ENCODE peak calls at places on chromosome 3, in ten cellular contexts. One of them, this sample, is unnamed.
A peak's percentile ranks its signal among the peaks of the same experiment; 100 is the strongest.

GRCh38 chr3:48472673-48472922 is 26.1 kb downstream of the ATRIP start:
- DNase-seq in fibroblast of lung: no peak
- DNase-seq in breast epithelium: no peak
- DNase-seq in CD8-positive, alpha-beta T cell: no peak
- DNase-seq in ovary: no peak
- DNase-seq in substantia nigra: peak; percentile 67
- DNase-seq in GM23248: no peak
- DNase-seq in hepatocyte: no peak
- DNase-seq in lower lobe of right lung: peak; percentile 61
- DNase-seq in tibial artery: no peak
- DNase-seq in this sample: no peak

GRCh38 chr3:41907330-41908073 is 54.4 kb downstream of the ULK4 start:
- DNase-seq in breast epithelium: no peak
- DNase-seq in fibroblast of lung: peak; percentile 62
- DNase-seq in substantia nigra: no peak
- DNase-seq in CD8-positive, alpha-beta T cell: no peak
- DNase-seq in tibial artery: no peak
- DNase-seq in lower lobe of right lung: no peak
- DNase-seq in ovary: no peak
- DNase-seq in GM23248: peak; percentile 38
- DNase-seq in hepatocyte: no peak
- DNase-seq in this sample: no peak

GRCh38 chr3:189842681-189843602 is 211.8 kb downstream of the TP63 start:
- DNase-seq in CD8-positive, alpha-beta T cell: no peak
- DNase-seq in ovary: no peak
- DNase-seq in tibial artery: no peak
- DNase-seq in fibroblast of lung: no peak
- DNase-seq in hepatocyte: peak; percentile 17
- DNase-seq in GM23248: no peak
- DNase-seq in breast epithelium: no peak
- DNase-seq in lower lobe of right lung: no peak
- DNase-seq in substantia nigra: no peak
- DNase-seq in this sample: no peak

GRCh38 chr3:186640473-186640818 is 247 bp downstream of the FETUB start:
- DNase-seq in tibial artery: no peak
- DNase-seq in hepatocyte: no peak
- DNase-seq in substantia nigra: peak; percentile 1
- DNase-seq in GM23248: peak; percentile 75
- DNase-seq in lower lobe of right lung: no peak
- DNase-seq in breast epithelium: peak; percentile 57
- DNase-seq in fibroblast of lung: peak; percentile 54
- DNase-seq in CD8-positive, alpha-beta T cell: no peak
- DNase-seq in ovary: no peak
- DNase-seq in this sample: peak; percentile 14

GRCh38 chr3:33187368-33187634 is 31.3 kb downstream of the SUSD5 start:
- DNase-seq in GM23248: no peak
- DNase-seq in fibroblast of lung: peak; percentile 53
- DNase-seq in tibial artery: no peak
- DNase-seq in lower lobe of right lung: no peak
- DNase-seq in hepatocyte: no peak
- DNase-seq in CD8-positive, alpha-beta T cell: no peak
- DNase-seq in breast epithelium: no peak
- DNase-seq in substantia nigra: no peak
- DNase-seq in ovary: no peak
- DNase-seq in this sample: no peak

GRCh38 chr3:108153451-108153981 is 62.7 kb upstream of the CD47 start:
- DNase-seq in hepatocyte: peak; percentile 71
- DNase-seq in fibroblast of lung: peak; percentile 61
- DNase-seq in ovary: no peak
- DNase-seq in breast epithelium: no peak
- DNase-seq in substantia nigra: no peak
- DNase-seq in CD8-positive, alpha-beta T cell: peak; percentile 47
- DNase-seq in lower lobe of right lung: peak; percentile 45
- DNase-seq in tibial artery: no peak
- DNase-seq in GM23248: peak; percentile 72
- DNase-seq in this sample: no peak

GRCh38 chr3:151926956-151927355 is 53.5 kb downstream of the SUCNR1 start:
- DNase-seq in substantia nigra: no peak
- DNase-seq in GM23248: peak; percentile 87
- DNase-seq in lower lobe of right lung: no peak
- DNase-seq in hepatocyte: no peak
- DNase-seq in fibroblast of lung: peak; percentile 88
- DNase-seq in CD8-positive, alpha-beta T cell: no peak
- DNase-seq in tibial artery: no peak
- DNase-seq in ovary: no peak
- DNase-seq in breast epithelium: no peak
- DNase-seq in this sample: no peak

GRCh38 chr3:177705976-177706866 is 508.9 kb upstream of the TBL1XR1 start:
- DNase-seq in ovary: peak; percentile 53
- DNase-seq in lower lobe of right lung: no peak
- DNase-seq in GM23248: no peak
- DNase-seq in fibroblast of lung: peak; percentile 49
- DNase-seq in hepatocyte: no peak
- DNase-seq in breast epithelium: no peak
- DNase-seq in tibial artery: peak; percentile 44
- DNase-seq in CD8-positive, alpha-beta T cell: no peak
- DNase-seq in substantia nigra: no peak
- DNase-seq in this sample: no peak

GRCh38 chr3:31275038-31275562 is 257.6 kb upstream of the STT3B start:
- DNase-seq in tibial artery: no peak
- DNase-seq in GM23248: peak; percentile 72
- DNase-seq in substantia nigra: no peak
- DNase-seq in ovary: peak; percentile 40
- DNase-seq in lower lobe of right lung: no peak
- DNase-seq in breast epithelium: no peak
- DNase-seq in fibroblast of lung: peak; percentile 86
- DNase-seq in CD8-positive, alpha-beta T cell: no peak
- DNase-seq in hepatocyte: peak; percentile 22
- DNase-seq in this sample: no peak

GRCh38 chr3:130093741-130094391 is 12.2 kb downstream of the ALG1L2 start:
- DNase-seq in breast epithelium: no peak
- DNase-seq in ovary: no peak
- DNase-seq in GM23248: no peak
- DNase-seq in CD8-positive, alpha-beta T cell: no peak
- DNase-seq in fibroblast of lung: no peak
- DNase-seq in hepatocyte: no peak
- DNase-seq in tibial artery: no peak
- DNase-seq in substantia nigra: no peak
- DNase-seq in lower lobe of right lung: peak; percentile 51
- DNase-seq in this sample: no peak

GRCh38 chr3:130088061-130088460 is 6.4 kb downstream of the ALG1L2 start:
- DNase-seq in lower lobe of right lung: no peak
- DNase-seq in hepatocyte: no peak
- DNase-seq in GM23248: peak; percentile 8
- DNase-seq in fibroblast of lung: no peak
- DNase-seq in breast epithelium: no peak
- DNase-seq in tibial artery: no peak
- DNase-seq in ovary: no peak
- DNase-seq in CD8-positive, alpha-beta T cell: no peak
- DNase-seq in substantia nigra: no peak
- DNase-seq in this sample: no peak

GRCh38 chr3:130091958-130092357 is 10.3 kb downstream of the ALG1L2 start:
- DNase-seq in ovary: no peak
- DNase-seq in lower lobe of right lung: no peak
- DNase-seq in substantia nigra: no peak
- DNase-seq in hepatocyte: no peak
- DNase-seq in GM23248: no peak
- DNase-seq in breast epithelium: no peak
- DNase-seq in CD8-positive, alpha-beta T cell: no peak
- DNase-seq in fibroblast of lung: no peak
- DNase-seq in tibial artery: no peak
- DNase-seq in this sample: no peak
- H3K27ac ChIP-seq in ovary: no peak overlapping the region
- H3K27ac ChIP-seq in lower lobe of right lung: no peak overlapping the region
- H3K27ac ChIP-seq in substantia nigra: no peak overlapping the region
- H3K27ac ChIP-seq in hepatocyte: no peak overlapping the region
- H3K27ac ChIP-seq in GM23248: no peak overlapping the region
- H3K27ac ChIP-seq in breast epithelium: no peak overlapping the region
- H3K27ac ChIP-seq in CD8-positive, alpha-beta T cell: no peak overlapping the region
- H3K27ac ChIP-seq in fibroblast of lung: no peak overlapping the region
- H3K27ac ChIP-seq in tibial artery: no peak overlapping the region
- H3K27ac ChIP-seq in this sample: no peak overlapping the region

DNA sequence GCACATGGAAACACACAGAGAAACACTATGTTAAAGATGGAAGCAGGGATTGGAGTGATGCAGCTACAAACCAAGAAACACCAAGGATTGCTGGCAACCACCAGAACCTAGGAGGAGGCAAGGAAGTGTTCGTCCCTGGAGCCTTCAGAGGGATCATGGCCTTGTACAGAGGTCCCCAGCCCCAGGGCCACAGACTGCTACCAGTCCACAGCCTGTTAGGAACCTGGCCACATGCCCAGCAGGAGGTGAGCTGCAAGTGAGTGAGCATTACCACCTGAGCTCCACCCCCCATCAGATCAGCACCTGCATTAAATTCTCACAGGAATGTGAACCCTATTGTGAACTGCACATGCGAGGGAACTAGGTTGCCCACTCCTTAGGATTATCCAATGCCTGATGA is 505.7 kb upstream of the MDFIC2 start:
- DNase-seq in ovary: no peak
- DNase-seq in lower lobe of right lung: no peak
- DNase-seq in tibial artery: no peak
- DNase-seq in fibroblast of lung: no peak
- DNase-seq in hepatocyte: no peak
- DNase-seq in GM23248: no peak
- DNase-seq in substantia nigra: no peak
- DNase-seq in CD8-positive, alpha-beta T cell: no peak
- DNase-seq in breast epithelium: no peak
- DNase-seq in this sample: no peak
- H3K27ac ChIP-seq in ovary: no peak overlapping the region
- H3K27ac ChIP-seq in lower lobe of right lung: no peak overlapping the region
- H3K27ac ChIP-seq in tibial artery: no peak overlapping the region
- H3K27ac ChIP-seq in fibroblast of lung: no peak overlapping the region
- H3K27ac ChIP-seq in hepatocyte: no peak overlapping the region
- H3K27ac ChIP-seq in GM23248: no peak overlapping the region
- H3K27ac ChIP-seq in substantia nigra: no peak overlapping the region
- H3K27ac ChIP-seq in CD8-positive, alpha-beta T cell: no peak overlapping the region
- H3K27ac ChIP-seq in breast epithelium: no peak overlapping the region
- H3K27ac ChIP-seq in this sample: no peak overlapping the region

GRCh38 chr3:183862610-183863009 is 22.1 kb downstream of the PARL start:
- DNase-seq in breast epithelium: no peak
- DNase-seq in GM23248: no peak
- DNase-seq in ovary: no peak
- DNase-seq in substantia nigra: no peak
- DNase-seq in tibial artery: no peak
- DNase-seq in hepatocyte: no peak
- DNase-seq in CD8-positive, alpha-beta T cell: no peak
- DNase-seq in fibroblast of lung: no peak
- DNase-seq in lower lobe of right lung: no peak
- DNase-seq in this sample: no peak

GRCh38 chr3:183857863-183858262 is 26.8 kb downstream of the PARL start:
- DNase-seq in substantia nigra: no peak
- DNase-seq in lower lobe of right lung: no peak
- DNase-seq in CD8-positive, alpha-beta T cell: no peak
- DNase-seq in fibroblast of lung: peak; percentile 33
- DNase-seq in ovary: no peak
- DNase-seq in GM23248: no peak
- DNase-seq in tibial artery: no peak
- DNase-seq in breast epithelium: no peak
- DNase-seq in hepatocyte: no peak
- DNase-seq in this sample: no peak
- H3K27ac ChIP-seq in substantia nigra: no peak overlapping the region
- H3K27ac ChIP-seq in lower lobe of right lung: no peak overlapping the region
- H3K27ac ChIP-seq in CD8-positive, alpha-beta T cell: no peak overlapping the region
- H3K27ac ChIP-seq in fibroblast of lung: no peak overlapping the region
- H3K27ac ChIP-seq in ovary: no peak overlapping the region
- H3K27ac ChIP-seq in GM23248: no peak overlapping the region
- H3K27ac ChIP-seq in tibial artery: no peak overlapping the region
- H3K27ac ChIP-seq in breast epithelium: no peak overlapping the region
- H3K27ac ChIP-seq in hepatocyte: no peak overlapping the region
- H3K27ac ChIP-seq in this sample: no peak overlapping the region

DNA sequence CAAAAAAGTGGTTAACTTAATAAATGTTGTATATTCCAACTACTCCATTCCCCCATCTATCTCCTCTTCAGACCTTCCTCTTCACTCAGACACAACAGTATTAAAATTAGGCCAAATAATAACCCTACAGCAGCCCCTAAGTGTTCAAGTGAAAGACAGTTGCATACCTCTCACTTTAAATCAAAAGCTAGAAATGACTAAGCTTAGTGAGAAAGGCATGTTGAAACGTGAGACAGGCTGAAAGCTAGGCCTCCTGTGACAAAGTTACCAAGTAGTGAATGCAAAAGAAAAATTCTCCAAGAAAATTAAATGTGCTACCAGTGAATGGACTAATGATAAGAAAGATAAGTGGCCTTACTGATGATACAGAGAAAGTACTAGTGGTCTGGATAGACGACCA is 71.7 kb downstream of the ANKRD28 start:
- DNase-seq in GM23248: peak; percentile 54
- DNase-seq in lower lobe of right lung: no peak
- DNase-seq in hepatocyte: no peak
- DNase-seq in breast epithelium: no peak
- DNase-seq in substantia nigra: no peak
- DNase-seq in fibroblast of lung: peak; percentile 45
- DNase-seq in CD8-positive, alpha-beta T cell: no peak
- DNase-seq in tibial artery: no peak
- DNase-seq in ovary: no peak
- DNase-seq in this sample: no peak
- H3K27ac ChIP-seq in GM23248: peak overlapping the region; percentile 14
- H3K27ac ChIP-seq in lower lobe of right lung: no peak overlapping the region
- H3K27ac ChIP-seq in hepatocyte: no peak overlapping the region
- H3K27ac ChIP-seq in breast epithelium: no peak overlapping the region
- H3K27ac ChIP-seq in substantia nigra: no peak overlapping the region
- H3K27ac ChIP-seq in fibroblast of lung: no peak overlapping the region
- H3K27ac ChIP-seq in CD8-positive, alpha-beta T cell: no peak overlapping the region
- H3K27ac ChIP-seq in tibial artery: no peak overlapping the region
- H3K27ac ChIP-seq in ovary: no peak overlapping the region
- H3K27ac ChIP-seq in this sample: no peak overlapping the region

This sample was measured in thoracic aorta.